ENCODE peak calls at places on chromosomes 6 and 20, in four cellular contexts. U is gastrocnemius medialis, G is BE2C, Y is tibial nerve. N is an unnamed sample. For H3K4me1, H3K27me3 and H3K9me3, the result is how much of the 10 kb centered on the place peaks cover.

GRCh38 chr6:77466055-77467028 is 3.1 kb upstream of the HTR1B start:
- DNase-seq in U (no peak), Y (no peak), G (peak), N (peak)

GRCh38 chr20:8073024-8073832 is 53.7 kb upstream of the TMX4 start:
- DNase-seq in G (no peak), U (no peak), Y (no peak), N (peak)

GRCh38 chr6:3247255-3248146 is 11.2 kb upstream of the PSMG4 start:
- DNase-seq in Y (peak), U (no peak), G (peak), N (peak)

GRCh38 chr20:31974975-31975481 is 7.1 kb downstream of the XKR7 start:
- DNase-seq in Y (no peak), G (peak), U (no peak), N (no peak)

GRCh38 chr20:12925214-12925755 is 83.5 kb upstream of the SPTLC3 start:
- DNase-seq in G (peak), Y (no peak), U (no peak), N (peak)

GRCh38 chr6:42735976-42736375 is 9.9 kb downstream of the TBCC start:
- DNase-seq in Y (no peak), U (no peak), G (no peak), N (no peak)

GRCh38 chr6:26187981-26188635 is 100.9 kb downstream of the HFE start:
- DNase-seq in G (peak), Y (no peak), U (no peak), N (peak)

GRCh38 chr6:147869223-147869600 is 360.7 kb downstream of the SAMD5 start:
- DNase-seq in G (no peak), Y (no peak), U (no peak), N (no peak)

GRCh38 chr6:101266063-101266462 is 127.4 kb upstream of the GRIK2 start:
- DNase-seq in G (no peak), Y (no peak), U (no peak), N (no peak)

GRCh38 chr6:6829872-6830683 is 241.6 kb downstream of the LY86 start:
- DNase-seq in Y (no peak), U (no peak), G (no peak), N (no peak)

GRCh38 chr20:36461600-36462439 is 79.5 kb upstream of the MYL9 start:
- DNase-seq in Y (peak), G (peak), U (peak), N (peak)

GRCh38 chr20:31606928-31607639 is 2.0 kb downstream of the ID1 start:
- DNase-seq in U (no peak), G (peak), Y (no peak), N (peak)

GRCh38 chr6:30238178-30238795 is 25.1 kb upstream of the TRIM26 start:
- DNase-seq in U (no peak), Y (no peak), G (peak), N (no peak)

GRCh38 chr6:113111550-113111949 is 745.6 kb upstream of the MARCKS start:
- DNase-seq in U (no peak), G (no peak), Y (no peak), N (no peak)

GRCh38 chr20:49579195-49579594 is 11.3 kb upstream of the PTGIS start:
- DNase-seq in U (no peak), G (no peak), Y (no peak), N (no peak)

GRCh38 chr6:40912158-40912946 is 126.7 kb downstream of the UNC5CL start:
- DNase-seq in U (no peak), Y (no peak), G (peak), N (no peak)

GRCh38 chr6:163814494-163815364 is 400.2 kb downstream of the QKI start:
- DNase-seq in G (peak), U (peak), Y (no peak), N (no peak)

DNA sequence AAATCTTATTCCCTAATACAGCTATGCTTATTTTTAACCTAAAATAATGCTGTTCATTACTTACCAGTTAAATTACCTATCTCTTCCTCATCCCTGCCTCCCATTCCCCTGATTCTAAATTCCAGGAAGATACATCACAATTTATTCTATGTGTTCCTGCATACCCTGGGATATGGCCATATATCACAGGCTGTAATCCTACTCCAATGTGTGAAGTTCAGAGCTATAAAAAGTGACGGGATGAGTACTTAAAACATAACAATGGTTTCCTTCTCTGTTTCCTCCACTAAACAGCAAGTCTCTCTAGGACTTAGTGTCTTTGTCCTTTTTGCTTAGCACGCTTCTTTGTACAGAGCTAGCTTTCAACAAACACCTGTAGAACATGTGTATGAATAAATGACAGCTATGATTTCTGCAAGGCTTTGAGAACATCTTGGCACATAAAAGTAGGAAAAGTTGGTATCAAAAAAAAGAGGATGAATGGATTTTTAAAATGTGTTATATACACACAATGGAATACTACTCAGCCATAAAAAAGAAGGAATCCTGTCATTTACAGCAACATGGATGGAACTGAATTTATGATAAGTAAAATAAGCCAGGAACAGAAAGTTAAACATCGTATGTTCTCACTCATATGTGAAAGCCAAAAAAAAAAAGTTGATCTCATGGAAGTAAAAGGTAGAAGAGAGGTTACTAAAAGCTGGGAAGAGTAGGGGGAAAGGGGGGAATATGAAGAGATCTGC is 45.8 kb downstream of the SESN1 start:
- DNase-seq in Y (no peak), U (no peak), G (no peak), N (no peak)
- H3K4me1 ChIP-seq in Y (under half), U (half or more), G (under half), N (under half)

GRCh38 chr20:57536120-57536708 is 11.3 kb upstream of the CTCFL start:
- DNase-seq in U (no peak), G (no peak), Y (no peak), N (no peak)
- H3K27me3 ChIP-seq in U (under half), G (under half), Y (under half), N (under half)

DNA sequence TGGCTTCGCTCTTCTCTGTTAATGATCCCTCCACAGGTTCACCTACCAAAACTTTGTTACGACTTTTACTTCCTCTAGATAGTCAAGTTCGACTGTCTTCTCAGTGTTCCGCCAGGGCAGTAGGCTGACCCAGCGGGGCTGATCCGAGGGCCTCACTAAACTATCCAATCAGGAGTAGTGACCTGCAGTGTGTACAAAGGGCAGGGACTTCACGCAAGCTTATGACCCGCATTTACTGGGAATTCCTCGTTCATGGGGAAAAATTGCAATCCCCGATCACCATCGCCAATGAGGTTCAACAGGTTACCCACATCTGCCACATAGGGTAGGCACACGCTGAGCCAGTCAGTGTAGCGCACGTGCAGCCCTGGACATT is 771.4 kb upstream of the DEFB115 start:
- DNase-seq in G (no peak), Y (no peak), U (no peak), N (no peak)
- H3K9me3 ChIP-seq in G (under half), Y (under half), U (under half), N (under half)

GRCh38 chr20:45776931-45777330 is 14.8 kb downstream of the WFDC3 start:
- DNase-seq in U (no peak), G (no peak), Y (no peak), N (no peak)

GRCh38 chr20:45779011-45779915 is 12.4 kb downstream of the WFDC3 start:
- DNase-seq in G (no peak), U (peak), Y (peak), N (no peak)

GRCh38 chr20:45782890-45783289 is 8.8 kb downstream of the WFDC3 start:
- DNase-seq in U (no peak), G (no peak), Y (no peak), N (no peak)

GRCh38 chr20:45781391-45781931 is 10.2 kb downstream of the WFDC3 start:
- DNase-seq in U (no peak), G (no peak), Y (no peak), N (no peak)

DNA sequence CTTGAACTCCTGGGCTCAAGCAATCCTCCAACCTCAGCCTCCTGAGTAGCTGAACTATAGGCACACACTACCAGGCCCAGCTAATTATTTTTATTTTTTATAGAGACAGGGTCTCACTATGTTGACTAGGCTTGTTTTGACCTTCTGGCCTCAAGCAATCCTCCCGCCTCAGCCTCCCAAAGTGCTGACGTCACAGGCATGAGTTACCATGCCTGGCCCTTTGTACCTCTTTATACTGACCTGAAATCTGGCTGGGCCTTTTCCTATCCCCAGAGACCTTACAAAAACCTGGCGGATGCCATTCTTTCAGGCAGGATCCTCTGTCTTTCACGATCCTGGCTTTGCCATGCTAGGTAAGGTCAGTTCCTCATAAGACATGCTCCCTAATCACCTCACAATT is 11.5 kb downstream of the WFDC3 start:
- DNase-seq in Y (no peak), U (no peak), G (no peak), N (no peak)
- H3K4me1 ChIP-seq in Y (under half), U (under half), G (under half), N (under half)

GRCh38 chr6:34146801-34147592 is 1.1 kb upstream of the GRM4 start:
- DNase-seq in U (no peak), G (no peak), Y (no peak), N (no peak)
- H3K27me3 ChIP-seq in U (under half), G (under half), Y (under half), N (under half)

DNA sequence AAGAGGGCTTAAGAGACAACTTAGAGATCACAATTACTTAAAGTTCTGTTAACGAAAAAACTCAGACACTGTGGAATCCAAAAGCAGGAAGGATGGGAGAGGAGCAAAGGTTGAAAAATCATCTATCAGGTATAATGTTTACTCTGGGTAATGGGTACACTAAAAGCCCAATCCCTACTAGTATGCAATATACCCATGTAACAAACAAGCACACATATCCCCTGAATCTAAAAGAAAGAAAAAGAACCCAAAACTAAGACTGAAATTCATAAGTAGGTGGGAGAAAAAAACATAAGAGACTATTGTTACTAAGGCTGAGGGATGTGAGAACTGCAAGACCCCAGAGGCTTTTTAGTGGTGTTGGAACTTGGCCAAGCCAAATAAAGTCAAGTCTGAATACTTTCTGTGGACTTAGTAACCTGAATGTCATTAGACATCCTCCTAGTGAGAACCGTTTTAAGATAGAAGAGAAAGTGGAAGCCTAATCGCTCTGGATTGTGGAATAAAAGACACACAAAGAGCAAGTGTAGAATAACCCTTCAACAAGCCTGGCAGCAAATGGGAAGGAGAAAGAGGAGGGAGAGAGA is 189.4 kb upstream of the RNF217 start:
- DNase-seq in Y (no peak), G (no peak), U (no peak), N (peak)
- H3K9me3 ChIP-seq in Y (under half), G (under half), U (under half), N (under half)

DNA sequence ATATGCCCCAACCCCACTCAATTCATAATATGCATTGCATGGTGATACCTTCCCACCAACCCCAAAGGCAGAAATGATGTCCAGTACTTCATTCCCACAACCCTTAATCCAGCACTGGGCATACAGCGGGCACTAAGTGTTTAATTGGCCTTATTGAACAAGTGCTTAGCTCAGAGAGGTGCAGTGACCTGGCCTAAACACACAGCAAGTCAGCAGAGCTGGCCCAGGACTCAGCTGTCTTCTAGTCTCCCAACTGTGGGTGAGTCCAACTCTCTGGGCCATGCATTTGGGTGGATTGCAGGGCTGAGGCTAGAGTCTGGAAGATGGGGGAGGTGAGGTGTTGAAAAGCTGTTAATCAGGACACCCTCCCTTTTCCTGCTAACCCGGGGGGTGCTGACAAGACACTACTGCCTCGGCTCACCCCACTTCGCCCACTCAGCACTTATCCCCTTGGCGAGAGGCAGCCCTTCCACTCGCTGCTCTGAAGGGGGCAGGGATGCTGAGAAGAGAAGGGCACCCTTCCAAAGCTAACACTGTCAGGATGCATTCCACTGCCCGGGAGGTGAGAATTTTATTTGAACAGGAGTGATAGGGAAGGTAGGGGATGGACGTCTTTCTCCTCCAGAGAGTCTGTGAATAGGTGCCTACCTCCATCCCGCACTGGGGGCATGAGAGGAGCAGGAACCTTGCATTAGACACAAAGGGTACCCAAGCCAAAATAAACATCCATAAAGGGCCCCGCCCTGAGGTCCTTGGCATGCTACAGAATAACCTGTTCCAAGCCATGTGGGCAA is 14.2 kb downstream of the KCNK5 start:
- DNase-seq in G (no peak), U (no peak), Y (no peak), N (no peak)
- H3K4me1 ChIP-seq in G (under half), U (under half), Y (under half), N (under half)

GRCh38 chr6:144149894-144150672 is at the start of gene STX11:
- DNase-seq in Y (peak), G (peak), U (peak), N (peak)

GRCh38 chr6:144151010-144151727 is 852 bp downstream of the STX11 start:
- DNase-seq in Y (no peak), G (no peak), U (no peak), N (no peak)

GRCh38 chr6:144149558-144149893 is 791 bp upstream of the STX11 start:
- DNase-seq in G (no peak), Y (no peak), U (no peak), N (no peak)

GRCh38 chr6:144148891-144149290 is 1.4 kb upstream of the STX11 start:
- DNase-seq in U (no peak), Y (no peak), G (no peak), N (no peak)

GRCh38 chr6:144150673-144151009 is 324 bp downstream of the STX11 start:
- DNase-seq in Y (no peak), G (no peak), U (no peak), N (peak)
- H3K27me3 ChIP-seq in Y (under half), G (under half), U (under half), N (under half)